ENCODE peak calls at places on chromosome 18, in eight cellular contexts. One of them, this sample, is unnamed.

GRCh38 chr18:6873352-6873751 is 143.8 kb downstream of the ARHGAP28 start:
- DNase-seq in activated T-helper 1 cell treated with anti-CD3 and anti-CD28 coated beads, Interleukin-12 subunit alpha, Interleukin-12 subunit beta, Interleukin-2, Interleukin-4 antibody, amounts not matched to agents 30 ng/mL and 10 ng/mL and 1 ng/mL, durations not matched to agents 14 hours and 24 hours and 36 hours: no peak
- DNase-seq in LoVo: no peak
- DNase-seq in SK-MEL-5: no peak
- DNase-seq in astrocyte of the spinal cord: no peak
- DNase-seq in left ventricle myocardium superior: no peak
- DNase-seq in activated CD8-positive, alpha-beta memory T cell treated with anti-CD3 and anti-CD28 coated beads, Interleukin-2, amount 50 U/mL, for 4 hours: no peak
- DNase-seq in activated CD4-positive, alpha-beta T cell treated with anti-CD3 and anti-CD28 coated beads for 24 hours: no peak
- DNase-seq in this sample: no peak

GRCh38 chr18:8095947-8096570 is 513.2 kb upstream of the RAB12 start:
- DNase-seq in astrocyte of the spinal cord: no peak
- DNase-seq in activated T-helper 1 cell treated with anti-CD3 and anti-CD28 coated beads, Interleukin-12 subunit alpha, Interleukin-12 subunit beta, Interleukin-2, Interleukin-4 antibody, amounts not matched to agents 30 ng/mL and 10 ng/mL and 1 ng/mL, durations not matched to agents 14 hours and 24 hours and 36 hours: no peak
- DNase-seq in SK-MEL-5: no peak
- DNase-seq in left ventricle myocardium superior: no peak
- DNase-seq in activated CD4-positive, alpha-beta T cell treated with anti-CD3 and anti-CD28 coated beads for 24 hours: no peak
- DNase-seq in LoVo: no peak
- DNase-seq in activated CD8-positive, alpha-beta memory T cell treated with anti-CD3 and anti-CD28 coated beads, Interleukin-2, amount 50 U/mL, for 4 hours: no peak
- DNase-seq in this sample: no peak

GRCh38 chr18:48922801-48923730 is 27.7 kb downstream of the SMAD7 start:
- DNase-seq in activated CD8-positive, alpha-beta memory T cell treated with anti-CD3 and anti-CD28 coated beads, Interleukin-2, amount 50 U/mL, for 4 hours: peak
- DNase-seq in activated T-helper 1 cell treated with anti-CD3 and anti-CD28 coated beads, Interleukin-12 subunit alpha, Interleukin-12 subunit beta, Interleukin-2, Interleukin-4 antibody, amounts not matched to agents 30 ng/mL and 10 ng/mL and 1 ng/mL, durations not matched to agents 14 hours and 24 hours and 36 hours: no peak
- DNase-seq in activated CD4-positive, alpha-beta T cell treated with anti-CD3 and anti-CD28 coated beads for 24 hours: no peak
- DNase-seq in SK-MEL-5: peak
- DNase-seq in astrocyte of the spinal cord: peak
- DNase-seq in left ventricle myocardium superior: peak
- DNase-seq in LoVo: peak
- DNase-seq in this sample: no peak

GRCh38 chr18:41347057-41347456 is 608.0 kb upstream of the PIK3C3 start:
- DNase-seq in astrocyte of the spinal cord: peak
- DNase-seq in SK-MEL-5: no peak
- DNase-seq in activated T-helper 1 cell treated with anti-CD3 and anti-CD28 coated beads, Interleukin-12 subunit alpha, Interleukin-12 subunit beta, Interleukin-2, Interleukin-4 antibody, amounts not matched to agents 30 ng/mL and 10 ng/mL and 1 ng/mL, durations not matched to agents 14 hours and 24 hours and 36 hours: no peak
- DNase-seq in left ventricle myocardium superior: no peak
- DNase-seq in LoVo: no peak
- DNase-seq in activated CD4-positive, alpha-beta T cell treated with anti-CD3 and anti-CD28 coated beads for 24 hours: no peak
- DNase-seq in activated CD8-positive, alpha-beta memory T cell treated with anti-CD3 and anti-CD28 coated beads, Interleukin-2, amount 50 U/mL, for 4 hours: no peak
- DNase-seq in this sample: no peak

GRCh38 chr18:1663879-1664705 is 759.4 kb downstream of the ADCYAP1 start:
- DNase-seq in activated CD8-positive, alpha-beta memory T cell treated with anti-CD3 and anti-CD28 coated beads, Interleukin-2, amount 50 U/mL, for 4 hours: no peak
- DNase-seq in left ventricle myocardium superior: peak
- DNase-seq in activated CD4-positive, alpha-beta T cell treated with anti-CD3 and anti-CD28 coated beads for 24 hours: no peak
- DNase-seq in activated T-helper 1 cell treated with anti-CD3 and anti-CD28 coated beads, Interleukin-12 subunit alpha, Interleukin-12 subunit beta, Interleukin-2, Interleukin-4 antibody, amounts not matched to agents 30 ng/mL and 10 ng/mL and 1 ng/mL, durations not matched to agents 14 hours and 24 hours and 36 hours: no peak
- DNase-seq in LoVo: peak
- DNase-seq in SK-MEL-5: peak
- DNase-seq in astrocyte of the spinal cord: peak
- DNase-seq in this sample: peak

GRCh38 chr18:55862693-55863485 is 274.9 kb upstream of the TCF4 start:
- DNase-seq in SK-MEL-5: no peak
- DNase-seq in activated CD8-positive, alpha-beta memory T cell treated with anti-CD3 and anti-CD28 coated beads, Interleukin-2, amount 50 U/mL, for 4 hours: no peak
- DNase-seq in astrocyte of the spinal cord: no peak
- DNase-seq in left ventricle myocardium superior: no peak
- DNase-seq in activated T-helper 1 cell treated with anti-CD3 and anti-CD28 coated beads, Interleukin-12 subunit alpha, Interleukin-12 subunit beta, Interleukin-2, Interleukin-4 antibody, amounts not matched to agents 30 ng/mL and 10 ng/mL and 1 ng/mL, durations not matched to agents 14 hours and 24 hours and 36 hours: no peak
- DNase-seq in activated CD4-positive, alpha-beta T cell treated with anti-CD3 and anti-CD28 coated beads for 24 hours: no peak
- DNase-seq in LoVo: no peak
- DNase-seq in this sample: no peak

GRCh38 chr18:39675358-39675757 is 2109.8 kb upstream of the CELF4 start:
- DNase-seq in activated T-helper 1 cell treated with anti-CD3 and anti-CD28 coated beads, Interleukin-12 subunit alpha, Interleukin-12 subunit beta, Interleukin-2, Interleukin-4 antibody, amounts not matched to agents 30 ng/mL and 10 ng/mL and 1 ng/mL, durations not matched to agents 14 hours and 24 hours and 36 hours: no peak
- DNase-seq in LoVo: no peak
- DNase-seq in SK-MEL-5: no peak
- DNase-seq in astrocyte of the spinal cord: peak
- DNase-seq in left ventricle myocardium superior: no peak
- DNase-seq in activated CD4-positive, alpha-beta T cell treated with anti-CD3 and anti-CD28 coated beads for 24 hours: no peak
- DNase-seq in activated CD8-positive, alpha-beta memory T cell treated with anti-CD3 and anti-CD28 coated beads, Interleukin-2, amount 50 U/mL, for 4 hours: no peak
- DNase-seq in this sample: no peak

GRCh38 chr18:62751341-62751821 is 36.0 kb downstream of the PHLPP1 start:
- DNase-seq in SK-MEL-5: peak
- DNase-seq in astrocyte of the spinal cord: peak
- DNase-seq in left ventricle myocardium superior: no peak
- DNase-seq in activated T-helper 1 cell treated with anti-CD3 and anti-CD28 coated beads, Interleukin-12 subunit alpha, Interleukin-12 subunit beta, Interleukin-2, Interleukin-4 antibody, amounts not matched to agents 30 ng/mL and 10 ng/mL and 1 ng/mL, durations not matched to agents 14 hours and 24 hours and 36 hours: no peak
- DNase-seq in LoVo: no peak
- DNase-seq in activated CD8-positive, alpha-beta memory T cell treated with anti-CD3 and anti-CD28 coated beads, Interleukin-2, amount 50 U/mL, for 4 hours: no peak
- DNase-seq in activated CD4-positive, alpha-beta T cell treated with anti-CD3 and anti-CD28 coated beads for 24 hours: no peak
- DNase-seq in this sample: no peak

GRCh38 chr18:36693931-36694661 is 134.7 kb downstream of the TPGS2 start:
- DNase-seq in astrocyte of the spinal cord: peak
- DNase-seq in LoVo: no peak
- DNase-seq in SK-MEL-5: no peak
- DNase-seq in activated CD4-positive, alpha-beta T cell treated with anti-CD3 and anti-CD28 coated beads for 24 hours: no peak
- DNase-seq in left ventricle myocardium superior: no peak
- DNase-seq in activated CD8-positive, alpha-beta memory T cell treated with anti-CD3 and anti-CD28 coated beads, Interleukin-2, amount 50 U/mL, for 4 hours: no peak
- DNase-seq in activated T-helper 1 cell treated with anti-CD3 and anti-CD28 coated beads, Interleukin-12 subunit alpha, Interleukin-12 subunit beta, Interleukin-2, Interleukin-4 antibody, amounts not matched to agents 30 ng/mL and 10 ng/mL and 1 ng/mL, durations not matched to agents 14 hours and 24 hours and 36 hours: no peak
- DNase-seq in this sample: no peak

GRCh38 chr18:46676162-46676830 is 19.3 kb upstream of the LOXHD1 start:
- DNase-seq in activated CD4-positive, alpha-beta T cell treated with anti-CD3 and anti-CD28 coated beads for 24 hours: no peak
- DNase-seq in activated T-helper 1 cell treated with anti-CD3 and anti-CD28 coated beads, Interleukin-12 subunit alpha, Interleukin-12 subunit beta, Interleukin-2, Interleukin-4 antibody, amounts not matched to agents 30 ng/mL and 10 ng/mL and 1 ng/mL, durations not matched to agents 14 hours and 24 hours and 36 hours: no peak
- DNase-seq in SK-MEL-5: no peak
- DNase-seq in astrocyte of the spinal cord: peak
- DNase-seq in left ventricle myocardium superior: no peak
- DNase-seq in LoVo: no peak
- DNase-seq in activated CD8-positive, alpha-beta memory T cell treated with anti-CD3 and anti-CD28 coated beads, Interleukin-2, amount 50 U/mL, for 4 hours: no peak
- DNase-seq in this sample: no peak

GRCh38 chr18:29003194-29003593 is 826.3 kb upstream of the CDH2 start:
- DNase-seq in SK-MEL-5: peak
- DNase-seq in activated CD4-positive, alpha-beta T cell treated with anti-CD3 and anti-CD28 coated beads for 24 hours: no peak
- DNase-seq in activated CD8-positive, alpha-beta memory T cell treated with anti-CD3 and anti-CD28 coated beads, Interleukin-2, amount 50 U/mL, for 4 hours: no peak
- DNase-seq in left ventricle myocardium superior: no peak
- DNase-seq in astrocyte of the spinal cord: no peak
- DNase-seq in LoVo: no peak
- DNase-seq in activated T-helper 1 cell treated with anti-CD3 and anti-CD28 coated beads, Interleukin-12 subunit alpha, Interleukin-12 subunit beta, Interleukin-2, Interleukin-4 antibody, amounts not matched to agents 30 ng/mL and 10 ng/mL and 1 ng/mL, durations not matched to agents 14 hours and 24 hours and 36 hours: no peak
- DNase-seq in this sample: no peak

GRCh38 chr18:39602112-39602511 is 2036.5 kb upstream of the CELF4 start:
- DNase-seq in LoVo: no peak
- DNase-seq in activated CD4-positive, alpha-beta T cell treated with anti-CD3 and anti-CD28 coated beads for 24 hours: no peak
- DNase-seq in activated CD8-positive, alpha-beta memory T cell treated with anti-CD3 and anti-CD28 coated beads, Interleukin-2, amount 50 U/mL, for 4 hours: no peak
- DNase-seq in activated T-helper 1 cell treated with anti-CD3 and anti-CD28 coated beads, Interleukin-12 subunit alpha, Interleukin-12 subunit beta, Interleukin-2, Interleukin-4 antibody, amounts not matched to agents 30 ng/mL and 10 ng/mL and 1 ng/mL, durations not matched to agents 14 hours and 24 hours and 36 hours: no peak
- DNase-seq in SK-MEL-5: no peak
- DNase-seq in astrocyte of the spinal cord: no peak
- DNase-seq in left ventricle myocardium superior: no peak
- DNase-seq in this sample: no peak

GRCh38 chr18:12478269-12479057 is 70.7 kb downstream of the PRELID3A start:
- DNase-seq in activated CD4-positive, alpha-beta T cell treated with anti-CD3 and anti-CD28 coated beads for 24 hours: no peak
- DNase-seq in left ventricle myocardium superior: no peak
- DNase-seq in activated T-helper 1 cell treated with anti-CD3 and anti-CD28 coated beads, Interleukin-12 subunit alpha, Interleukin-12 subunit beta, Interleukin-2, Interleukin-4 antibody, amounts not matched to agents 30 ng/mL and 10 ng/mL and 1 ng/mL, durations not matched to agents 14 hours and 24 hours and 36 hours: no peak
- DNase-seq in activated CD8-positive, alpha-beta memory T cell treated with anti-CD3 and anti-CD28 coated beads, Interleukin-2, amount 50 U/mL, for 4 hours: no peak
- DNase-seq in astrocyte of the spinal cord: no peak
- DNase-seq in SK-MEL-5: no peak
- DNase-seq in LoVo: no peak
- DNase-seq in this sample: no peak

GRCh38 chr18:46528037-46528436 is 129.0 kb downstream of the LOXHD1 start:
- DNase-seq in SK-MEL-5: no peak
- DNase-seq in activated CD8-positive, alpha-beta memory T cell treated with anti-CD3 and anti-CD28 coated beads, Interleukin-2, amount 50 U/mL, for 4 hours: no peak
- DNase-seq in LoVo: no peak
- DNase-seq in activated CD4-positive, alpha-beta T cell treated with anti-CD3 and anti-CD28 coated beads for 24 hours: no peak
- DNase-seq in astrocyte of the spinal cord: no peak
- DNase-seq in left ventricle myocardium superior: no peak
- DNase-seq in activated T-helper 1 cell treated with anti-CD3 and anti-CD28 coated beads, Interleukin-12 subunit alpha, Interleukin-12 subunit beta, Interleukin-2, Interleukin-4 antibody, amounts not matched to agents 30 ng/mL and 10 ng/mL and 1 ng/mL, durations not matched to agents 14 hours and 24 hours and 36 hours: no peak
- DNase-seq in this sample: no peak

GRCh38 chr18:54607213-54607934 is 16.3 kb downstream of the DYNAP start:
- DNase-seq in left ventricle myocardium superior: no peak
- DNase-seq in astrocyte of the spinal cord: peak
- DNase-seq in activated T-helper 1 cell treated with anti-CD3 and anti-CD28 coated beads, Interleukin-12 subunit alpha, Interleukin-12 subunit beta, Interleukin-2, Interleukin-4 antibody, amounts not matched to agents 30 ng/mL and 10 ng/mL and 1 ng/mL, durations not matched to agents 14 hours and 24 hours and 36 hours: no peak
- DNase-seq in activated CD4-positive, alpha-beta T cell treated with anti-CD3 and anti-CD28 coated beads for 24 hours: no peak
- DNase-seq in SK-MEL-5: no peak
- DNase-seq in activated CD8-positive, alpha-beta memory T cell treated with anti-CD3 and anti-CD28 coated beads, Interleukin-2, amount 50 U/mL, for 4 hours: no peak
- DNase-seq in LoVo: peak
- DNase-seq in this sample: no peak

GRCh38 chr18:76567835-76568445 is 72.9 kb upstream of the ZNF516 start:
- DNase-seq in left ventricle myocardium superior: no peak
- DNase-seq in LoVo: no peak
- DNase-seq in SK-MEL-5: no peak
- DNase-seq in activated CD8-positive, alpha-beta memory T cell treated with anti-CD3 and anti-CD28 coated beads, Interleukin-2, amount 50 U/mL, for 4 hours: no peak
- DNase-seq in activated CD4-positive, alpha-beta T cell treated with anti-CD3 and anti-CD28 coated beads for 24 hours: no peak
- DNase-seq in activated T-helper 1 cell treated with anti-CD3 and anti-CD28 coated beads, Interleukin-12 subunit alpha, Interleukin-12 subunit beta, Interleukin-2, Interleukin-4 antibody, amounts not matched to agents 30 ng/mL and 10 ng/mL and 1 ng/mL, durations not matched to agents 14 hours and 24 hours and 36 hours: no peak
- DNase-seq in astrocyte of the spinal cord: no peak
- DNase-seq in this sample: no peak

GRCh38 chr18:58455318-58455950 is 173.5 kb downstream of the ALPK2 start:
- DNase-seq in astrocyte of the spinal cord: no peak
- DNase-seq in activated T-helper 1 cell treated with anti-CD3 and anti-CD28 coated beads, Interleukin-12 subunit alpha, Interleukin-12 subunit beta, Interleukin-2, Interleukin-4 antibody, amounts not matched to agents 30 ng/mL and 10 ng/mL and 1 ng/mL, durations not matched to agents 14 hours and 24 hours and 36 hours: no peak
- DNase-seq in activated CD8-positive, alpha-beta memory T cell treated with anti-CD3 and anti-CD28 coated beads, Interleukin-2, amount 50 U/mL, for 4 hours: no peak
- DNase-seq in activated CD4-positive, alpha-beta T cell treated with anti-CD3 and anti-CD28 coated beads for 24 hours: no peak
- DNase-seq in LoVo: peak
- DNase-seq in SK-MEL-5: no peak
- DNase-seq in left ventricle myocardium superior: peak
- DNase-seq in this sample: no peak

GRCh38 chr18:24198461-24198860 is 59.6 kb downstream of the CABYR start:
- DNase-seq in activated T-helper 1 cell treated with anti-CD3 and anti-CD28 coated beads, Interleukin-12 subunit alpha, Interleukin-12 subunit beta, Interleukin-2, Interleukin-4 antibody, amounts not matched to agents 30 ng/mL and 10 ng/mL and 1 ng/mL, durations not matched to agents 14 hours and 24 hours and 36 hours: no peak
- DNase-seq in astrocyte of the spinal cord: no peak
- DNase-seq in left ventricle myocardium superior: no peak
- DNase-seq in activated CD4-positive, alpha-beta T cell treated with anti-CD3 and anti-CD28 coated beads for 24 hours: no peak
- DNase-seq in SK-MEL-5: no peak
- DNase-seq in activated CD8-positive, alpha-beta memory T cell treated with anti-CD3 and anti-CD28 coated beads, Interleukin-2, amount 50 U/mL, for 4 hours: no peak
- DNase-seq in LoVo: no peak
- DNase-seq in this sample: no peak

GRCh38 chr18:55575949-55576348 is 12.0 kb downstream of the TCF4 start:
- DNase-seq in astrocyte of the spinal cord: no peak
- DNase-seq in activated CD8-positive, alpha-beta memory T cell treated with anti-CD3 and anti-CD28 coated beads, Interleukin-2, amount 50 U/mL, for 4 hours: no peak
- DNase-seq in LoVo: no peak
- DNase-seq in SK-MEL-5: no peak
- DNase-seq in activated T-helper 1 cell treated with anti-CD3 and anti-CD28 coated beads, Interleukin-12 subunit alpha, Interleukin-12 subunit beta, Interleukin-2, Interleukin-4 antibody, amounts not matched to agents 30 ng/mL and 10 ng/mL and 1 ng/mL, durations not matched to agents 14 hours and 24 hours and 36 hours: no peak
- DNase-seq in activated CD4-positive, alpha-beta T cell treated with anti-CD3 and anti-CD28 coated beads for 24 hours: no peak
- DNase-seq in left ventricle myocardium superior: no peak
- DNase-seq in this sample: no peak

GRCh38 chr18:24022141-24022540 is 7.6 kb downstream of the TTC39C start:
- DNase-seq in SK-MEL-5: no peak
- DNase-seq in astrocyte of the spinal cord: peak
- DNase-seq in activated CD4-positive, alpha-beta T cell treated with anti-CD3 and anti-CD28 coated beads for 24 hours: no peak
- DNase-seq in activated T-helper 1 cell treated with anti-CD3 and anti-CD28 coated beads, Interleukin-12 subunit alpha, Interleukin-12 subunit beta, Interleukin-2, Interleukin-4 antibody, amounts not matched to agents 30 ng/mL and 10 ng/mL and 1 ng/mL, durations not matched to agents 14 hours and 24 hours and 36 hours: no peak
- DNase-seq in LoVo: no peak
- DNase-seq in left ventricle myocardium superior: no peak
- DNase-seq in activated CD8-positive, alpha-beta memory T cell treated with anti-CD3 and anti-CD28 coated beads, Interleukin-2, amount 50 U/mL, for 4 hours: no peak
- DNase-seq in this sample: no peak

GRCh38 chr18:40380657-40381441 is 1574.2 kb upstream of the PIK3C3 start:
- DNase-seq in activated CD4-positive, alpha-beta T cell treated with anti-CD3 and anti-CD28 coated beads for 24 hours: no peak
- DNase-seq in left ventricle myocardium superior: no peak
- DNase-seq in activated CD8-positive, alpha-beta memory T cell treated with anti-CD3 and anti-CD28 coated beads, Interleukin-2, amount 50 U/mL, for 4 hours: no peak
- DNase-seq in SK-MEL-5: no peak
- DNase-seq in LoVo: no peak
- DNase-seq in astrocyte of the spinal cord: peak
- DNase-seq in activated T-helper 1 cell treated with anti-CD3 and anti-CD28 coated beads, Interleukin-12 subunit alpha, Interleukin-12 subunit beta, Interleukin-2, Interleukin-4 antibody, amounts not matched to agents 30 ng/mL and 10 ng/mL and 1 ng/mL, durations not matched to agents 14 hours and 24 hours and 36 hours: no peak
- DNase-seq in this sample: no peak